ENCODE peak calls at places on chromosomes 6 and 20, in nine cellular contexts. T is neuronal stem cell, D is spleen, O is adrenal gland, I is right lobe of liver, Z is colonic mucosa, P is lung, G is cardiac muscle cell, Y is sigmoid colon. F is an unnamed sample.

GRCh38 chr6:49606696-49607390 is 29.8 kb downstream of the RHAG start:
- DNase-seq in T (peak; percentile 53), D (no peak), O (peak; percentile 45), I (peak; percentile 27), Z (peak; percentile 35), P (no peak), G (peak; percentile 90), Y (no peak), F (peak; percentile 43)

GRCh38 chr6:6164367-6164766 is 156.1 kb downstream of the F13A1 start:
- DNase-seq in T (no peak), D (no peak), O (no peak), I (no peak), Z (no peak), P (no peak), G (no peak), Y (no peak), F (no peak)

GRCh38 chr6:119495230-119495683 is 145.7 kb upstream of the MAN1A1 start:
- DNase-seq in T (no peak), D (peak; percentile 85), O (peak; percentile 78), I (peak; percentile 80), Z (peak; percentile 72), P (no peak), G (peak; percentile 19), Y (peak; percentile 63), F (no peak)

GRCh38 chr6:73004817-73005216 is 220.5 kb downstream of the KHDC1L start:
- DNase-seq in T (no peak), D (no peak), O (no peak), I (no peak), Z (no peak), P (no peak), G (no peak), Y (no peak), F (no peak)

GRCh38 chr20:49270177-49270576 is 7.7 kb downstream of the ZNFX1 start:
- DNase-seq in T (no peak), D (no peak), O (no peak), I (no peak), Z (no peak), P (no peak), G (no peak), Y (no peak), F (no peak)

GRCh38 chr6:149094934-149095341 is 222.6 kb upstream of the TAB2 start:
- DNase-seq in T (no peak), D (no peak), O (no peak), I (no peak), Z (no peak), P (no peak), G (no peak), Y (no peak), F (no peak)

GRCh38 chr20:38751360-38751976 is 3.2 kb downstream of the ACTR5 start:
- DNase-seq in T (no peak), D (no peak), O (no peak), I (no peak), Z (no peak), P (no peak), G (no peak), Y (no peak), F (no peak)

GRCh38 chr6:36514554-36515456 is 32.5 kb downstream of the STK38 start:
- DNase-seq in T (no peak), D (no peak), O (no peak), I (no peak), Z (peak; percentile 71), P (no peak), G (no peak), Y (no peak), F (no peak)

GRCh38 chr6:82246370-82246769 is 1.2 kb downstream of the IBTK start:
- DNase-seq in T (no peak), D (no peak), O (no peak), I (peak; percentile 27), Z (no peak), P (no peak), G (no peak), Y (no peak), F (no peak)

GRCh38 chr6:26428206-26428605 is 12.1 kb upstream of the BTN3A3 start:
- DNase-seq in T (no peak), D (no peak), O (no peak), I (no peak), Z (no peak), P (no peak), G (no peak), Y (no peak), F (no peak)

GRCh38 chr6:26232950-26233607 is 131.9 kb upstream of the BTN3A2 start:
- DNase-seq in T (no peak), D (peak; percentile 85), O (peak; percentile 52), I (no peak), Z (no peak), P (no peak), G (no peak), Y (no peak), F (no peak)

GRCh38 chr6:116010400-116011095 is 50.1 kb downstream of the FRK start:
- DNase-seq in T (peak; percentile 39), D (peak; percentile 73), O (peak; percentile 82), I (peak; percentile 71), Z (peak; percentile 86), P (peak; percentile 65), G (peak; percentile 65), Y (peak; percentile 70), F (peak; percentile 15)

GRCh38 chr6:79544939-79545450 is 7.8 kb upstream of the LCA5 start:
- DNase-seq in T (peak; percentile 84), D (no peak), O (peak; percentile 80), I (peak; percentile 35), Z (peak; percentile 65), P (peak; percentile 77), G (peak; percentile 76), Y (peak; percentile 88), F (peak; percentile 83)

GRCh38 chr6:114389111-114389510 is 46.3 kb upstream of the HS3ST5 start:
- DNase-seq in T (no peak), D (no peak), O (no peak), I (no peak), Z (no peak), P (no peak), G (no peak), Y (no peak), F (no peak)

GRCh38 chr6:111972714-111973678 is 80.9 kb upstream of the CCN6 start:
- DNase-seq in T (no peak), D (no peak), O (peak; percentile 47), I (no peak), Z (no peak), P (peak; percentile 39), G (no peak), Y (peak; percentile 85), F (peak; percentile 9)

GRCh38 chr6:100300221-100300736 is 164.4 kb downstream of the SIM1 start:
- DNase-seq in T (no peak), D (no peak), O (no peak), I (no peak), Z (no peak), P (no peak), G (no peak), Y (no peak), F (no peak)

GRCh38 chr6:155528982-155529453 is 73.4 kb upstream of the NOX3 start:
- DNase-seq in T (no peak), D (no peak), O (peak; percentile 62), I (no peak), Z (no peak), P (no peak), G (no peak), Y (no peak), F (no peak)

DNA sequence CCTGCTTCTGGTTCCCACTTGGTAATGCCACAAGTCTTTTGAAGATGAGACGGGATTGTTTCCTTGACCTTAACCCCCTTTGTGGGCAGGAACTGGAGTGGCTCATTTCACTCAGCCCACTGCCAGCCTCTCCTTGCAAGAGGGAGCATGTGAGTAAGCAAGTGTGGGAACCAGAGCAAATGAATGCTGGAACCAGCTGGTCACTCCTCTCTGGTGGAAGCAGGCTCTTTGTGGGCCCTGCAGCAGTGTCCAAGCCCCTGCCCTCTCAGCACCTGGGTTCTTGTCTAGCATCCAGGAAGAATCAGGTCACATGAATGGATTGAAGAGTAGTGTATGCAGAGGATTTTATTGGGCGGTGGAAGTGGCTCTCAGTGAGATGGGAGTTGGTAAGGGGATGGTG is 944.5 kb downstream of the QKI start:
- DNase-seq in T (no peak), D (no peak), O (no peak), I (no peak), Z (no peak), P (no peak), G (no peak), Y (no peak), F (no peak)
- H3K36me3 ChIP-seq in T (no peaks in the 10 kb centered on the region), D (no peaks in the 10 kb centered on the region), O (no peaks in the 10 kb centered on the region), I (no peaks in the 10 kb centered on the region), Z (no peaks in the 10 kb centered on the region), P (no peaks in the 10 kb centered on the region), G (no peaks in the 10 kb centered on the region), Y (no peaks in the 10 kb centered on the region), F (no peaks in the 10 kb centered on the region)

GRCh38 chr20:63288581-63289251 is 4.3 kb upstream of the COL20A1 start:
- DNase-seq in T (no peak), D (no peak), O (no peak), I (no peak), Z (no peak), P (no peak), G (no peak), Y (no peak), F (no peak)
- H3K36me3 ChIP-seq in T (peaks cover 28% of the 10 kb centered on the region), D (no peaks in the 10 kb centered on the region), O (peaks cover 23% of the 10 kb centered on the region), I (no peaks in the 10 kb centered on the region), Z (no peaks in the 10 kb centered on the region), P (no peaks in the 10 kb centered on the region), G (peaks cover 13% of the 10 kb centered on the region), Y (peaks cover 25% of the 10 kb centered on the region), F (peaks cover 85% of the 10 kb centered on the region)

DNA sequence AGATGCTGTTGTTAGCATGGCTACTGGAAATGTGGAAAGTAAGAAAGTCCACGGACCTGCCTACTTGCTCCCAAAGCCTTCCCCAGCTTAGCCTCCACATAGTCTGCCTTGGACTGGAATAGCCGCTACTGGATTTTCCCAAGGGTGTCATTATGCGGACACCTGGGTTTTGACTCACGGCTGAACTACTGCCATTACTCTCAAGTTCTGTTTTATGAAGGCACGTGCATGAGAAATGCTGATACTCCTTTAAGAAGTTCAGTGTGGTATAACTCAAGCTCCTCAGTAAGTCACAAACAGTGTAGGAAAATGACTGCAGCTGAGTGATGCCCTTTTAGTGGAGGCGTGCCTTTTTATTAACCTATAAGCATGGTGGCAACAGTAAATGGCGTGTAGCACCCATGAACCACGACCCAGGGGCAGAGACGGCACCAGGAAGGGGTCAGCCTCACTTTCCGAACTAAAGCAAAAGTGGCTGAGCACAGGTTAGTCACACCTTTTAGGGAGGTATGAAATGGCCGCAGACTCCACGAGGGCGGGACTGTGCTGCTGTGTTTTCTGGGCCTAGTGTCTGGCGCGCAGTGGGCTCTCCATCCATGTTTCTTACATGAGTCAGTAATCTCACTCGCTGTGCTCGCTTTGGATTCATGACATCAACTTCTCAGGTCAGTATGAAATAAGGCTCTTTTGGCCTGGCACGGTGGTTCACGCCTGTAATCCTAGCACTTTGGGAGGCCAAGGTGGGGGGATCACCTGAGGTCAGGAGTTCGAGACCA is 23.9 kb downstream of the PSMG4 start:
- DNase-seq in T (no peak), D (peak; percentile 53), O (no peak), I (no peak), Z (no peak), P (no peak), G (no peak), Y (peak; percentile 46), F (no peak)
- H3K36me3 ChIP-seq in T (peaks cover 6% of the 10 kb centered on the region), D (no peaks in the 10 kb centered on the region), O (no peaks in the 10 kb centered on the region), I (peaks cover 28% of the 10 kb centered on the region), Z (peaks cover 2% of the 10 kb centered on the region), P (no peaks in the 10 kb centered on the region), G (no peaks in the 10 kb centered on the region), Y (no peaks in the 10 kb centered on the region), F (peaks cover 19% of the 10 kb centered on the region)

DNA sequence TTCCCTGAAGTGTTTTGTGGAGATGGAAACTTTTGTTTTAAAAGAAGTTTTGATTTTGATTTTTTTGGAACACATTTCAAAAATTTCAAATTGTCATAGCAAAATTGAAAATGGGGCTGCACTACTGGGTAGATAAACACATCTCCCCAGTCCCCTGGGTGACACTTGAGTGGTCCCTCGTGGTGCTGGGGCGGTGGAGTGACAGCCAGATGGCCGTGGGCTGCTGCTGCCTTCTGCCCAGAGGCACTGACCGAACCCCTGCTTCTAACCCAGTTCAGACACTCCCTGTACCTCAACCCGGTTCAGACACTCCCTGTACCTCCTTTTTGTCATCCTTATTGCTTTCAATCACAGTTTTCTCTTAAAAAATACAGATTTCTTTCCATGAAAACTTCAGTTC is 69.9 kb upstream of the SYNJ2 start:
- DNase-seq in T (no peak), D (no peak), O (no peak), I (no peak), Z (no peak), P (no peak), G (no peak), Y (no peak), F (no peak)
- H3K36me3 ChIP-seq in T (peaks cover 9% of the 10 kb centered on the region), D (no peaks in the 10 kb centered on the region), O (peaks cover 26% of the 10 kb centered on the region), I (peaks cover 23% of the 10 kb centered on the region), Z (peaks cover 8% of the 10 kb centered on the region), P (peaks cover 19% of the 10 kb centered on the region), G (peaks cover 21% of the 10 kb centered on the region), Y (peaks cover 11% of the 10 kb centered on the region), F (peaks cover 17% of the 10 kb centered on the region)